ENCODE peak calls at places on chromosomes 2 and 18, in six cellular contexts. G is neuronal stem cell, J is H9, V is IMR-90, O is H1, T is mesenchymal stem cell. E is an unnamed sample.
A peak's percentile ranks its signal among the peaks of the same experiment; 100 is the strongest.

GRCh38 chr2:191740016-191740419 is 62.1 kb downstream of the NABP1 start:
- DNase-seq in V (no peak), T (peak; percentile 6), O (no peak), J (no peak), G (no peak), E (no peak)

GRCh38 chr18:3447035-3447894 is 2.7 kb upstream of the TGIF1 start:
- DNase-seq in T (peak; percentile 76), V (peak; percentile 62), G (no peak), O (peak; percentile 70), J (peak; percentile 50), E (peak; percentile 91)

GRCh38 chr2:6447209-6447608 is 418.5 kb downstream of the CMPK2 start:
- DNase-seq in G (no peak), T (no peak), V (no peak), O (no peak), J (no peak), E (no peak)

GRCh38 chr18:37389684-37390368 is 175.8 kb downstream of the CELF4 start:
- DNase-seq in O (no peak), T (no peak), J (no peak), V (no peak), G (no peak), E (no peak)

GRCh38 chr2:181334158-181334826 is 122.9 kb upstream of the ITGA4 start:
- DNase-seq in T (no peak), G (no peak), V (no peak), O (no peak), J (no peak), E (no peak)

GRCh38 chr2:112941753-112942653 is 31.0 kb downstream of the IL37 start:
- DNase-seq in J (peak; percentile 91), G (peak; percentile 71), V (peak; percentile 76), T (peak; percentile 76), O (peak; percentile 88), E (peak; percentile 87)

GRCh38 chr18:71808576-71808975 is 735.6 kb downstream of the CBLN2 start:
- DNase-seq in T (no peak), V (no peak), G (no peak), J (no peak), O (no peak), E (no peak)

GRCh38 chr18:2597639-2598038 is 26.3 kb downstream of the NDC80 start:
- DNase-seq in G (no peak), O (no peak), T (no peak), V (no peak), J (no peak), E (no peak)

GRCh38 chr2:227464356-227464755 is 7.6 kb upstream of the AGFG1 start:
- DNase-seq in V (no peak), T (no peak), G (no peak), O (no peak), J (no peak), E (no peak)

GRCh38 chr2:98374958-98375570 is 28.8 kb downstream of the CNGA3 start:
- DNase-seq in V (no peak), T (no peak), J (no peak), G (no peak), O (peak; percentile 31), E (no peak)

GRCh38 chr2:110979834-110980612 is 140.7 kb upstream of the BCL2L11 start:
- DNase-seq in J (peak; percentile 43), V (no peak), G (no peak), O (no peak), T (no peak), E (peak; percentile 18)

GRCh38 chr18:13545955-13546354 is 180.4 kb downstream of the FAM210A start:
- DNase-seq in O (no peak), T (no peak), J (no peak), G (no peak), V (no peak), E (no peak)

GRCh38 chr2:153770359-153770991 is 101.2 kb upstream of the GALNT13 start:
- DNase-seq in T (no peak), O (no peak), J (peak; percentile 45), G (no peak), V (no peak), E (peak; percentile 65)

GRCh38 chr18:59021500-59021899 is 118.2 kb upstream of the SEC11C start:
- DNase-seq in V (no peak), T (no peak), J (no peak), G (no peak), O (no peak), E (no peak)

GRCh38 chr2:119234021-119235019 is 10.7 kb downstream of the STEAP3 start:
- DNase-seq in O (peak; percentile 70), G (peak; percentile 65), T (peak; percentile 30), V (peak; percentile 27), J (peak; percentile 73), E (peak; percentile 77)

GRCh38 chr2:235046561-235046960 is 94.7 kb downstream of the SH3BP4 start:
- DNase-seq in J (no peak), V (no peak), T (no peak), O (no peak), G (no peak), E (no peak)

GRCh38 chr2:170324640-170325046 is 146.7 kb downstream of the MYO3B start:
- DNase-seq in G (peak; percentile 72), J (peak; percentile 84), T (peak; percentile 52), V (peak; percentile 37), O (peak; percentile 67), E (peak; percentile 99)

GRCh38 chr2:2222931-2223330 is 108.1 kb downstream of the MYT1L start:
- DNase-seq in G (no peak), J (no peak), O (no peak), T (no peak), V (no peak), E (no peak)

GRCh38 chr2:161246301-161246700 is 61.9 kb upstream of the PSMD14 start:
- DNase-seq in J (no peak), G (no peak), V (no peak), T (no peak), O (no peak), E (peak; percentile 53)

GRCh38 chr2:13652531-13653313 is 936.0 kb downstream of the TRIB2 start:
- DNase-seq in O (no peak), J (peak; percentile 49), V (peak; percentile 73), T (peak; percentile 43), G (no peak), E (peak; percentile 73)

GRCh38 chr18:34223164-34223892 is 1.4 kb downstream of the NOL4 start:
- DNase-seq in T (no peak), V (no peak), G (no peak), O (peak; percentile 82), J (peak; percentile 76), E (peak; percentile 71)

GRCh38 chr2:214389334-214389733 is 21.5 kb upstream of the VWC2L start:
- DNase-seq in V (no peak), O (no peak), G (no peak), J (no peak), T (no peak), E (no peak)

GRCh38 chr2:145984541-145984940 is 1464.6 kb upstream of the ZEB2 start:
- DNase-seq in V (peak; percentile 75), T (peak; percentile 16), G (no peak), J (no peak), O (no peak), E (no peak)

DNA sequence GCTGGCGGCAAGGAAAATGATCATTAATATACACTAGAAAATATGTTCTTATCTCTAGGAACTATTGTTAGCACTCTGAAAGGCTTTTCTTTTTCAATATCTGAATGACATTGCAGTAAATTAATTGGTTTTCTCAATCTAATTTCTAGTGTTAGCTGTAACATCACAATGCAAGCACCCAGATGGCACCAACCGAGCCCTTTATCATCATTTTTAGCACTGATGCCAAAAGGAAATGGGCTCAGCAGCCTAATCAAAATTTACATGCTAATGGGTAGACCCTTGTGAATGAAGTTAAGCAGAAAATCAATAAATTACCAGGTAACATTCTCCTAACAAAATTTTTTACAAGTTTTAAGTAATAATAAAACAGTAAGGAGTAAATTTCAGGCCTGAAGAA is 53.5 kb upstream of the PGAP1 start:
- DNase-seq in J (no peak), V (no peak), G (no peak), T (no peak), O (no peak), E (no peak)
- H2BK15ac ChIP-seq in J (no peak overlapping the region), V (no peak overlapping the region), G (no peak overlapping the region), T (no peak overlapping the region), O (no peak overlapping the region), E (no peak overlapping the region)

DNA sequence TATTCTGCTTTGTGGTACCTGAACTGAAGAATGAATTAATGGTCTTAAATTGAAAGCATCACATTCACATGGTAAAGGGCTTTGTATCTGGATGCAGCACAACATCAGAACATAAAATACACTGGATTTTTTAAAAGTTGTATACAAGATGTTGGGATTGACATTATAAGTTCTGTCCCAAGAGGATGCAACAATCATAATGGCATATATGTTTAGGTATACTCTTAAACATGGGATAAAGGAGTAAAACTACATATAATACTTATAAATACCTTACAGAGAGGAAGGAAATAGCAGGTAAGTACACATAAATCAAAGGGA is 171.9 kb downstream of the THADA start:
- DNase-seq in T (no peak), V (no peak), G (no peak), O (no peak), J (no peak), E (no peak)
- H3K4me1 ChIP-seq in T (peaks cover 3% of the 10 kb centered on the region), V (peaks cover 5% of the 10 kb centered on the region), G (no peaks in the 10 kb centered on the region), O (no peaks in the 10 kb centered on the region), J (no peaks in the 10 kb centered on the region), E (peaks cover 3% of the 10 kb centered on the region)

GRCh38 chr2:236691799-236692167 is 122.2 kb downstream of the ACKR3 start:
- DNase-seq in G (no peak), O (no peak), J (no peak), T (peak; percentile 20), V (no peak), E (peak; percentile 78)

GRCh38 chr2:236696866-236697265 is 127.2 kb downstream of the ACKR3 start:
- DNase-seq in G (no peak), V (no peak), T (no peak), J (no peak), O (no peak), E (no peak)

GRCh38 chr2:236692937-236693336 is 123.3 kb downstream of the ACKR3 start:
- DNase-seq in V (no peak), G (no peak), O (no peak), T (no peak), J (no peak), E (no peak)

GRCh38 chr2:236693531-236693930 is 123.9 kb downstream of the ACKR3 start:
- DNase-seq in O (no peak), V (no peak), G (no peak), T (no peak), J (no peak), E (peak; percentile 62)

DNA sequence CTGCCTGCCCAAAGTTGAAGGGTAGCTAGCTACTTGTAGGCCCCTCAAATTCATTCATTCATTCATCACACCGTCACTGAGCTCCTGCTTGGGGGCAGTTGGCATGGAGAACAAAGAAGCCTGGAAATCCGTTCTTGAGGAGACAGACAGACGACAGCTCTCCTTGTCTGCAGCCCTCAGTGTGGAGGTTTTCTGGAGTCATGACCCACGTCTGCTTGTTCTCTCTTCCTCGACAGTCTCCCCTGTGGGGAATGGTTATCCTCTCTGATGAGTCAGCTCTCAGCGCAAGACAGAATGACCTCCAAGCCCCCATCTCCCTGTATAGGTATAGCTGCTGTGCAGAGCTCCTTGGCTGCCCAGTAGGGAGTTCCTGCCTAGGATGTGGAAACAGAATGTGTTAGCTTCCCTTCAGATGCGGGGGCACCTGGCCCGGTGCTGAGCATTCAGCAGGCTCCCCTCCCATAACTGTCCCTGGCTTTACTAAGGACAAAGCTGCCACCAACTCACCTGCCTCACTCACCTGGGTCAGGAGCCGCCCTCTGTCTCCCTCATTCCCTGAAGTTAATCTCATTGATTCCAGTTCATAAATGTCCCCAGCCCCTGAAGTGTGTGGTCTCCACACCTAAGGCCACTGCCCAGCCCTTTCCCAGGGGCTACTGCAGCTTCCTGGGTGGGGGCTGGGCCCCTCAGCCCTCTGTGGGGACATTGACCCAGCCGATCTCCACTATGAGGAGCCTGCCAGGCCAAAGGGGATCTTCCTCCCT is 124.7 kb downstream of the ACKR3 start:
- DNase-seq in J (no peak), V (no peak), O (no peak), T (peak; percentile 48), G (no peak), E (peak; percentile 31)
- H2BK120ac ChIP-seq in J (no peak overlapping the region), V (no peak overlapping the region), O (no peak overlapping the region), T (no peak overlapping the region), G (no peak overlapping the region), E (no peak overlapping the region)

GRCh38 chr18:31203086-31203793 is 40.6 kb upstream of the DSC1 start:
- DNase-seq in T (peak; percentile 18), J (no peak), O (no peak), V (no peak), G (no peak), E (no peak)
- H2BK15ac ChIP-seq in T (no peak overlapping the region), J (no peak overlapping the region), O (no peak overlapping the region), V (no peak overlapping the region), G (no peak overlapping the region), E (no peak overlapping the region)

E was measured in mesendoderm.